ENCODE peak calls at places on chromosomes 16 and 17, in ten cellular contexts. X is endothelial cell; Z is iPS-NIHi11; R is fibroblast of pulmonary artery; W is smooth muscle cell of the brain vasculature; F is NCI-H2029; E is central memory CD8-positive, alpha-beta T cell; J is WTC11; C is SHP77; H is activated effector memory CD4-positive, alpha-beta T cell treated with Interleukin-2 at 50 U/mL for 16 hours. Q is an unnamed sample.

GRCh38 chr16:57562066-57562465 is 19.6 kb downstream of the ADGRG5 start:
- DNase-seq in J (no peak), W (no peak), F (no peak), X (no peak), E (peak), Z (no peak), R (no peak), C (no peak), H (no peak), Q (no peak)

GRCh38 chr16:84543931-84544776 is 39.7 kb upstream of the MEAK7 start:
- DNase-seq in E (no peak), Z (no peak), C (peak), W (no peak), H (no peak), F (peak), J (no peak), R (no peak), X (no peak), Q (no peak)

GRCh38 chr16:55711959-55712876 is 56.4 kb downstream of the SLC6A2 start:
- DNase-seq in E (peak), R (peak), F (peak), H (peak), Z (peak), X (peak), C (peak), J (peak), W (peak), Q (peak)

GRCh38 chr17:82231562-82232321 is 2.9 kb downstream of the SLC16A3 start:
- DNase-seq in Z (peak), R (peak), C (no peak), W (no peak), J (peak), F (peak), X (peak), E (no peak), H (no peak), Q (peak)

GRCh38 chr17:79049821-79050220 is 24.8 kb upstream of the ENGASE start:
- DNase-seq in C (no peak), W (no peak), Z (no peak), F (no peak), J (no peak), E (no peak), R (no peak), X (no peak), H (no peak), Q (no peak)

GRCh38 chr17:8189041-8189710 is 804 bp downstream of the BORCS6 start:
- DNase-seq in F (no peak), X (peak), W (no peak), Z (no peak), R (no peak), H (no peak), C (no peak), J (no peak), E (no peak), Q (no peak)

GRCh38 chr16:19136549-19137196 is 22.9 kb downstream of the ITPRIPL2 start:
- DNase-seq in W (no peak), R (peak), F (no peak), Z (no peak), X (no peak), J (no peak), E (no peak), H (no peak), C (no peak), Q (no peak)

GRCh38 chr17:60586288-60586974 is 13.6 kb upstream of the PPM1D start:
- DNase-seq in J (peak), X (peak), R (no peak), F (peak), E (no peak), C (peak), H (no peak), W (no peak), Z (peak), Q (no peak)

GRCh38 chr17:7632492-7632894 is 2.6 kb downstream of the SHBG start:
- DNase-seq in E (no peak), J (peak), W (no peak), F (no peak), C (peak), H (no peak), X (peak), Z (peak), R (peak), Q (no peak)

GRCh38 chr17:1482686-1483445 is 9.6 kb downstream of the MYO1C start:
- DNase-seq in Z (no peak), C (no peak), E (no peak), J (no peak), X (no peak), R (no peak), H (no peak), W (no peak), F (no peak), Q (no peak)

GRCh38 chr17:16342979-16343378 is 10.3 kb downstream of the CENPV start:
- DNase-seq in J (no peak), C (no peak), R (peak), Z (no peak), E (no peak), F (no peak), H (no peak), W (no peak), X (no peak), Q (no peak)

GRCh38 chr17:62919388-62919787 is 46.6 kb upstream of the TANC2 start:
- DNase-seq in E (no peak), C (no peak), X (no peak), Z (no peak), H (no peak), W (no peak), R (peak), J (no peak), F (no peak), Q (no peak)

Q was measured in memory B cell.